ENCODE peak calls at places on chromosomes 12 and 14, in six cellular contexts. One of them, this sample, is unnamed.

GRCh38 chr12:89350661-89351488 is 1.4 kb downstream of the DUSP6 start:
- DNase-seq in activated CD4-positive, alpha-beta T cell treated with anti-CD3 and anti-CD28 coated beads, Interleukin-2, amount 10 ng/mL, durations not matched to agents 7 days and 5 days: peak
- DNase-seq in thoracic aorta: no peak
- DNase-seq in stimulated activated CD8-positive, alpha-beta memory T cell treated with anti-CD3 and anti-CD28 coated beads, Interleukin-15, amount 100 ng/mL, for 1 hour: no peak
- DNase-seq in CD8-positive, alpha-beta memory T cell: no peak
- DNase-seq in Peyer's patch: peak
- DNase-seq in this sample: no peak

GRCh38 chr12:12007001-12007712 is 63.6 kb upstream of the BCL2L14 start:
- DNase-seq in activated CD4-positive, alpha-beta T cell treated with anti-CD3 and anti-CD28 coated beads, Interleukin-2, amount 10 ng/mL, durations not matched to agents 7 days and 5 days: peak
- DNase-seq in thoracic aorta: no peak
- DNase-seq in stimulated activated CD8-positive, alpha-beta memory T cell treated with anti-CD3 and anti-CD28 coated beads, Interleukin-15, amount 100 ng/mL, for 1 hour: no peak
- DNase-seq in CD8-positive, alpha-beta memory T cell: no peak
- DNase-seq in Peyer's patch: no peak
- DNase-seq in this sample: no peak

GRCh38 chr14:104284636-104285482 is 146.5 kb downstream of the KIF26A start:
- DNase-seq in activated CD4-positive, alpha-beta T cell treated with anti-CD3 and anti-CD28 coated beads, Interleukin-2, amount 10 ng/mL, durations not matched to agents 7 days and 5 days: no peak
- DNase-seq in thoracic aorta: no peak
- DNase-seq in stimulated activated CD8-positive, alpha-beta memory T cell treated with anti-CD3 and anti-CD28 coated beads, Interleukin-15, amount 100 ng/mL, for 1 hour: no peak
- DNase-seq in CD8-positive, alpha-beta memory T cell: no peak
- DNase-seq in Peyer's patch: no peak
- DNase-seq in this sample: no peak

GRCh38 chr12:106506691-106507090 is 76.1 kb upstream of the RFX4 start:
- DNase-seq in activated CD4-positive, alpha-beta T cell treated with anti-CD3 and anti-CD28 coated beads, Interleukin-2, amount 10 ng/mL, durations not matched to agents 7 days and 5 days: no peak
- DNase-seq in thoracic aorta: no peak
- DNase-seq in stimulated activated CD8-positive, alpha-beta memory T cell treated with anti-CD3 and anti-CD28 coated beads, Interleukin-15, amount 100 ng/mL, for 1 hour: no peak
- DNase-seq in CD8-positive, alpha-beta memory T cell: no peak
- DNase-seq in Peyer's patch: no peak
- DNase-seq in this sample: no peak

GRCh38 chr12:112656141-112656540 is 135.4 kb upstream of the RPH3A start:
- DNase-seq in activated CD4-positive, alpha-beta T cell treated with anti-CD3 and anti-CD28 coated beads, Interleukin-2, amount 10 ng/mL, durations not matched to agents 7 days and 5 days: no peak
- DNase-seq in thoracic aorta: no peak
- DNase-seq in stimulated activated CD8-positive, alpha-beta memory T cell treated with anti-CD3 and anti-CD28 coated beads, Interleukin-15, amount 100 ng/mL, for 1 hour: no peak
- DNase-seq in CD8-positive, alpha-beta memory T cell: no peak
- DNase-seq in Peyer's patch: no peak
- DNase-seq in this sample: no peak

GRCh38 chr12:24118675-24119074 is 169.2 kb upstream of the SOX5 start:
- DNase-seq in activated CD4-positive, alpha-beta T cell treated with anti-CD3 and anti-CD28 coated beads, Interleukin-2, amount 10 ng/mL, durations not matched to agents 7 days and 5 days: no peak
- DNase-seq in thoracic aorta: no peak
- DNase-seq in stimulated activated CD8-positive, alpha-beta memory T cell treated with anti-CD3 and anti-CD28 coated beads, Interleukin-15, amount 100 ng/mL, for 1 hour: no peak
- DNase-seq in CD8-positive, alpha-beta memory T cell: no peak
- DNase-seq in Peyer's patch: no peak
- DNase-seq in this sample: no peak

GRCh38 chr12:28060901-28061300 is 88.4 kb upstream of the PTHLH start:
- DNase-seq in activated CD4-positive, alpha-beta T cell treated with anti-CD3 and anti-CD28 coated beads, Interleukin-2, amount 10 ng/mL, durations not matched to agents 7 days and 5 days: no peak
- DNase-seq in thoracic aorta: no peak
- DNase-seq in stimulated activated CD8-positive, alpha-beta memory T cell treated with anti-CD3 and anti-CD28 coated beads, Interleukin-15, amount 100 ng/mL, for 1 hour: no peak
- DNase-seq in CD8-positive, alpha-beta memory T cell: no peak
- DNase-seq in Peyer's patch: no peak
- DNase-seq in this sample: no peak

GRCh38 chr12:127165567-127166392 is 1101.2 kb upstream of the TMEM132C start:
- DNase-seq in activated CD4-positive, alpha-beta T cell treated with anti-CD3 and anti-CD28 coated beads, Interleukin-2, amount 10 ng/mL, durations not matched to agents 7 days and 5 days: peak
- DNase-seq in thoracic aorta: no peak
- DNase-seq in stimulated activated CD8-positive, alpha-beta memory T cell treated with anti-CD3 and anti-CD28 coated beads, Interleukin-15, amount 100 ng/mL, for 1 hour: peak
- DNase-seq in CD8-positive, alpha-beta memory T cell: peak
- DNase-seq in Peyer's patch: peak
- DNase-seq in this sample: peak

GRCh38 chr12:113154351-113154973 is 4.9 kb downstream of the CFAP73 start:
- DNase-seq in activated CD4-positive, alpha-beta T cell treated with anti-CD3 and anti-CD28 coated beads, Interleukin-2, amount 10 ng/mL, durations not matched to agents 7 days and 5 days: no peak
- DNase-seq in thoracic aorta: no peak
- DNase-seq in stimulated activated CD8-positive, alpha-beta memory T cell treated with anti-CD3 and anti-CD28 coated beads, Interleukin-15, amount 100 ng/mL, for 1 hour: no peak
- DNase-seq in CD8-positive, alpha-beta memory T cell: no peak
- DNase-seq in Peyer's patch: peak
- DNase-seq in this sample: no peak

GRCh38 chr12:18752947-18753346 is 15.0 kb downstream of the CAPZA3 start:
- DNase-seq in activated CD4-positive, alpha-beta T cell treated with anti-CD3 and anti-CD28 coated beads, Interleukin-2, amount 10 ng/mL, durations not matched to agents 7 days and 5 days: no peak
- DNase-seq in thoracic aorta: no peak
- DNase-seq in stimulated activated CD8-positive, alpha-beta memory T cell treated with anti-CD3 and anti-CD28 coated beads, Interleukin-15, amount 100 ng/mL, for 1 hour: no peak
- DNase-seq in CD8-positive, alpha-beta memory T cell: no peak
- DNase-seq in Peyer's patch: no peak
- DNase-seq in this sample: no peak

GRCh38 chr12:121227294-121227693 is 17.4 kb downstream of the P2RX4 start:
- DNase-seq in activated CD4-positive, alpha-beta T cell treated with anti-CD3 and anti-CD28 coated beads, Interleukin-2, amount 10 ng/mL, durations not matched to agents 7 days and 5 days: no peak
- DNase-seq in thoracic aorta: no peak
- DNase-seq in stimulated activated CD8-positive, alpha-beta memory T cell treated with anti-CD3 and anti-CD28 coated beads, Interleukin-15, amount 100 ng/mL, for 1 hour: no peak
- DNase-seq in CD8-positive, alpha-beta memory T cell: no peak
- DNase-seq in Peyer's patch: peak
- DNase-seq in this sample: no peak

GRCh38 chr12:77190022-77190421 is 124.7 kb upstream of the E2F7 start:
- DNase-seq in activated CD4-positive, alpha-beta T cell treated with anti-CD3 and anti-CD28 coated beads, Interleukin-2, amount 10 ng/mL, durations not matched to agents 7 days and 5 days: no peak
- DNase-seq in thoracic aorta: no peak
- DNase-seq in stimulated activated CD8-positive, alpha-beta memory T cell treated with anti-CD3 and anti-CD28 coated beads, Interleukin-15, amount 100 ng/mL, for 1 hour: no peak
- DNase-seq in CD8-positive, alpha-beta memory T cell: no peak
- DNase-seq in Peyer's patch: no peak
- DNase-seq in this sample: no peak

GRCh38 chr12:109582636-109583035 is 9.0 kb downstream of the MVK start:
- DNase-seq in activated CD4-positive, alpha-beta T cell treated with anti-CD3 and anti-CD28 coated beads, Interleukin-2, amount 10 ng/mL, durations not matched to agents 7 days and 5 days: no peak
- DNase-seq in thoracic aorta: no peak
- DNase-seq in stimulated activated CD8-positive, alpha-beta memory T cell treated with anti-CD3 and anti-CD28 coated beads, Interleukin-15, amount 100 ng/mL, for 1 hour: no peak
- DNase-seq in CD8-positive, alpha-beta memory T cell: no peak
- DNase-seq in Peyer's patch: no peak
- DNase-seq in this sample: no peak

GRCh38 chr14:24903337-24903736 is 146.6 kb downstream of the STXBP6 start:
- DNase-seq in activated CD4-positive, alpha-beta T cell treated with anti-CD3 and anti-CD28 coated beads, Interleukin-2, amount 10 ng/mL, durations not matched to agents 7 days and 5 days: no peak
- DNase-seq in thoracic aorta: no peak
- DNase-seq in stimulated activated CD8-positive, alpha-beta memory T cell treated with anti-CD3 and anti-CD28 coated beads, Interleukin-15, amount 100 ng/mL, for 1 hour: no peak
- DNase-seq in CD8-positive, alpha-beta memory T cell: no peak
- DNase-seq in Peyer's patch: no peak
- DNase-seq in this sample: no peak

GRCh38 chr12:27177716-27178115 is 66.4 kb upstream of the STK38L start:
- DNase-seq in activated CD4-positive, alpha-beta T cell treated with anti-CD3 and anti-CD28 coated beads, Interleukin-2, amount 10 ng/mL, durations not matched to agents 7 days and 5 days: no peak
- DNase-seq in thoracic aorta: no peak
- DNase-seq in stimulated activated CD8-positive, alpha-beta memory T cell treated with anti-CD3 and anti-CD28 coated beads, Interleukin-15, amount 100 ng/mL, for 1 hour: no peak
- DNase-seq in CD8-positive, alpha-beta memory T cell: no peak
- DNase-seq in Peyer's patch: no peak
- DNase-seq in this sample: no peak

GRCh38 chr12:113724703-113725556 is 241.2 kb downstream of the RBM19 start:
- DNase-seq in activated CD4-positive, alpha-beta T cell treated with anti-CD3 and anti-CD28 coated beads, Interleukin-2, amount 10 ng/mL, durations not matched to agents 7 days and 5 days: no peak
- DNase-seq in thoracic aorta: no peak
- DNase-seq in stimulated activated CD8-positive, alpha-beta memory T cell treated with anti-CD3 and anti-CD28 coated beads, Interleukin-15, amount 100 ng/mL, for 1 hour: no peak
- DNase-seq in CD8-positive, alpha-beta memory T cell: no peak
- DNase-seq in Peyer's patch: no peak
- DNase-seq in this sample: no peak

GRCh38 chr12:120421701-120422100 is 16.2 kb upstream of the COX6A1 start:
- DNase-seq in activated CD4-positive, alpha-beta T cell treated with anti-CD3 and anti-CD28 coated beads, Interleukin-2, amount 10 ng/mL, durations not matched to agents 7 days and 5 days: no peak
- DNase-seq in thoracic aorta: no peak
- DNase-seq in stimulated activated CD8-positive, alpha-beta memory T cell treated with anti-CD3 and anti-CD28 coated beads, Interleukin-15, amount 100 ng/mL, for 1 hour: no peak
- DNase-seq in CD8-positive, alpha-beta memory T cell: no peak
- DNase-seq in Peyer's patch: no peak
- DNase-seq in this sample: no peak

GRCh38 chr14:101127239-101127638 is 223.7 kb upstream of the RTL1 start:
- DNase-seq in activated CD4-positive, alpha-beta T cell treated with anti-CD3 and anti-CD28 coated beads, Interleukin-2, amount 10 ng/mL, durations not matched to agents 7 days and 5 days: no peak
- DNase-seq in thoracic aorta: no peak
- DNase-seq in stimulated activated CD8-positive, alpha-beta memory T cell treated with anti-CD3 and anti-CD28 coated beads, Interleukin-15, amount 100 ng/mL, for 1 hour: no peak
- DNase-seq in CD8-positive, alpha-beta memory T cell: no peak
- DNase-seq in Peyer's patch: no peak
- DNase-seq in this sample: no peak

GRCh38 chr14:34865889-34866574 is 9.1 kb downstream of the BAZ1A start:
- DNase-seq in activated CD4-positive, alpha-beta T cell treated with anti-CD3 and anti-CD28 coated beads, Interleukin-2, amount 10 ng/mL, durations not matched to agents 7 days and 5 days: no peak
- DNase-seq in thoracic aorta: no peak
- DNase-seq in stimulated activated CD8-positive, alpha-beta memory T cell treated with anti-CD3 and anti-CD28 coated beads, Interleukin-15, amount 100 ng/mL, for 1 hour: no peak
- DNase-seq in CD8-positive, alpha-beta memory T cell: no peak
- DNase-seq in Peyer's patch: no peak
- DNase-seq in this sample: no peak

GRCh38 chr12:1922075-1922709 is 3.7 kb upstream of the CACNA2D4 start:
- DNase-seq in activated CD4-positive, alpha-beta T cell treated with anti-CD3 and anti-CD28 coated beads, Interleukin-2, amount 10 ng/mL, durations not matched to agents 7 days and 5 days: no peak
- DNase-seq in thoracic aorta: no peak
- DNase-seq in stimulated activated CD8-positive, alpha-beta memory T cell treated with anti-CD3 and anti-CD28 coated beads, Interleukin-15, amount 100 ng/mL, for 1 hour: no peak
- DNase-seq in CD8-positive, alpha-beta memory T cell: no peak
- DNase-seq in Peyer's patch: peak
- DNase-seq in this sample: no peak

GRCh38 chr12:126617312-126617711 is 1552.1 kb downstream of the AACS start:
- DNase-seq in activated CD4-positive, alpha-beta T cell treated with anti-CD3 and anti-CD28 coated beads, Interleukin-2, amount 10 ng/mL, durations not matched to agents 7 days and 5 days: no peak
- DNase-seq in thoracic aorta: no peak
- DNase-seq in stimulated activated CD8-positive, alpha-beta memory T cell treated with anti-CD3 and anti-CD28 coated beads, Interleukin-15, amount 100 ng/mL, for 1 hour: no peak
- DNase-seq in CD8-positive, alpha-beta memory T cell: no peak
- DNase-seq in Peyer's patch: no peak
- DNase-seq in this sample: no peak

GRCh38 chr12:51721281-51721940 is 127.1 kb downstream of the FIGNL2 start:
- DNase-seq in activated CD4-positive, alpha-beta T cell treated with anti-CD3 and anti-CD28 coated beads, Interleukin-2, amount 10 ng/mL, durations not matched to agents 7 days and 5 days: peak
- DNase-seq in thoracic aorta: no peak
- DNase-seq in stimulated activated CD8-positive, alpha-beta memory T cell treated with anti-CD3 and anti-CD28 coated beads, Interleukin-15, amount 100 ng/mL, for 1 hour: peak
- DNase-seq in CD8-positive, alpha-beta memory T cell: peak
- DNase-seq in Peyer's patch: no peak
- DNase-seq in this sample: no peak

GRCh38 chr14:33734387-33734786 is 216.5 kb downstream of the EGLN3 start:
- DNase-seq in activated CD4-positive, alpha-beta T cell treated with anti-CD3 and anti-CD28 coated beads, Interleukin-2, amount 10 ng/mL, durations not matched to agents 7 days and 5 days: no peak
- DNase-seq in thoracic aorta: no peak
- DNase-seq in stimulated activated CD8-positive, alpha-beta memory T cell treated with anti-CD3 and anti-CD28 coated beads, Interleukin-15, amount 100 ng/mL, for 1 hour: no peak
- DNase-seq in CD8-positive, alpha-beta memory T cell: no peak
- DNase-seq in Peyer's patch: no peak
- DNase-seq in this sample: no peak

GRCh38 chr12:40226652-40227051 is 1.9 kb downstream of the LRRK2 start:
- DNase-seq in activated CD4-positive, alpha-beta T cell treated with anti-CD3 and anti-CD28 coated beads, Interleukin-2, amount 10 ng/mL, durations not matched to agents 7 days and 5 days: no peak
- DNase-seq in thoracic aorta: peak
- DNase-seq in stimulated activated CD8-positive, alpha-beta memory T cell treated with anti-CD3 and anti-CD28 coated beads, Interleukin-15, amount 100 ng/mL, for 1 hour: no peak
- DNase-seq in CD8-positive, alpha-beta memory T cell: no peak
- DNase-seq in Peyer's patch: peak
- DNase-seq in this sample: peak

GRCh38 chr14:24132976-24133375 is 2.5 kb downstream of the FITM1 start:
- DNase-seq in activated CD4-positive, alpha-beta T cell treated with anti-CD3 and anti-CD28 coated beads, Interleukin-2, amount 10 ng/mL, durations not matched to agents 7 days and 5 days: no peak
- DNase-seq in thoracic aorta: no peak
- DNase-seq in stimulated activated CD8-positive, alpha-beta memory T cell treated with anti-CD3 and anti-CD28 coated beads, Interleukin-15, amount 100 ng/mL, for 1 hour: no peak
- DNase-seq in CD8-positive, alpha-beta memory T cell: no peak
- DNase-seq in Peyer's patch: no peak
- DNase-seq in this sample: no peak

This sample was measured in ascending aorta.